ENCODE peak calls at places on chromosomes 4 and X, in ten cellular contexts. L, H, D, S, E, R, B, W, U and Y are unnamed samples.
A peak's percentile ranks its signal among the peaks of the same experiment; 100 is the strongest.

GRCh38 chr4:38020386-38020785 is 60.2 kb downstream of the PTTG2 start:
- DNase-seq in L (no peak), H (no peak), D (no peak), S (no peak), E (no peak), R (no peak), B (no peak), W (no peak), U (no peak), Y (no peak)

GRCh38 chr4:73850261-73850970 is 2.7 kb upstream of the PF4V1 start:
- DNase-seq in L (no peak), H (no peak), D (no peak), S (peak; percentile 17), E (no peak), R (peak; percentile 7), B (no peak), W (no peak), U (no peak), Y (no peak)

GRCh38 chr4:37188100-37188499 is 56.4 kb upstream of the NWD2 start:
- DNase-seq in L (no peak), H (no peak), D (no peak), S (no peak), E (no peak), R (no peak), B (peak; percentile 2), W (no peak), U (no peak), Y (no peak)

GRCh38 chr4:89294583-89295244 is 12.9 kb downstream of the GPRIN3 start:
- DNase-seq in L (no peak), H (no peak), D (no peak), S (no peak), E (no peak), R (peak; percentile 52), B (no peak), W (peak; percentile 65), U (no peak), Y (no peak)

GRCh38 chr4:87865288-87865687 is 32.5 kb downstream of the MEPE start:
- DNase-seq in L (peak; percentile 2), H (peak; percentile 33), D (no peak), S (no peak), E (peak; percentile 58), R (no peak), B (no peak), W (no peak), U (no peak), Y (peak; percentile 20)

GRCh38 chrX:2696698-2697215 is 5.7 kb downstream of the CD99 start:
- DNase-seq in L (no peak), H (peak; percentile 93), D (peak; percentile 88), S (peak; percentile 90), E (peak; percentile 86), R (no peak), B (no peak), W (peak; percentile 89), U (peak; percentile 9), Y (no peak)

GRCh38 chr4:20984011-20984836 is 284.0 kb downstream of the PACRGL start:
- DNase-seq in L (peak; percentile 51), H (no peak), D (no peak), S (no peak), E (no peak), R (peak; percentile 23), B (no peak), W (no peak), U (peak; percentile 62), Y (peak; percentile 74)

GRCh38 chr4:175671491-175671934 is 140.6 kb downstream of the GPM6A start:
- DNase-seq in L (no peak), H (no peak), D (no peak), S (no peak), E (no peak), R (no peak), B (no peak), W (no peak), U (peak; percentile 52), Y (no peak)

GRCh38 chr4:7828926-7829325 is 110.7 kb downstream of the AFAP1 start:
- DNase-seq in L (no peak), H (peak; percentile 79), D (no peak), S (peak; percentile 89), E (peak; percentile 60), R (no peak), B (no peak), W (no peak), U (no peak), Y (no peak)

GRCh38 chr4:67575232-67575888 is 16.8 kb downstream of the STAP1 start:
- DNase-seq in L (peak; percentile 19), H (no peak), D (no peak), S (no peak), E (no peak), R (no peak), B (no peak), W (no peak), U (peak; percentile 78), Y (no peak)

GRCh38 chr4:150855981-150856510 is 159.0 kb downstream of the LRBA start:
- DNase-seq in L (no peak), H (no peak), D (no peak), S (no peak), E (no peak), R (no peak), B (no peak), W (no peak), U (no peak), Y (no peak)

GRCh38 chr4:26302390-26302897 is 18.4 kb upstream of the RBPJ start:
- DNase-seq in L (no peak), H (no peak), D (no peak), S (no peak), E (no peak), R (no peak), B (no peak), W (no peak), U (no peak), Y (no peak)

GRCh38 chrX:19888419-19888879 is 1.0 kb upstream of the SH3KBP1 start:
- DNase-seq in L (no peak), H (peak; percentile 82), D (no peak), S (peak; percentile 77), E (peak; percentile 79), R (peak; percentile 39), B (peak; percentile 56), W (peak; percentile 68), U (peak; percentile 88), Y (peak; percentile 19)

GRCh38 chr4:39563448-39563847 is 36.2 kb upstream of the UGDH start:
- DNase-seq in L (no peak), H (no peak), D (no peak), S (no peak), E (no peak), R (no peak), B (no peak), W (no peak), U (no peak), Y (no peak)

GRCh38 chr4:109665783-109666455 is 37.3 kb downstream of the CASP6 start:
- DNase-seq in L (peak; percentile 26), H (no peak), D (no peak), S (no peak), E (no peak), R (peak; percentile 91), B (no peak), W (no peak), U (no peak), Y (peak; percentile 66)

GRCh38 chrX:107626916-107627315 is 1.4 kb upstream of the PRPS1 start:
- DNase-seq in L (no peak), H (no peak), D (no peak), S (no peak), E (no peak), R (no peak), B (no peak), W (no peak), U (no peak), Y (no peak)

GRCh38 chr4:86359944-86360478 is at the start of gene MAPK10:
- DNase-seq in L (peak; percentile 81), H (peak; percentile 94), D (no peak), S (peak; percentile 88), E (peak; percentile 28), R (peak; percentile 93), B (no peak), W (peak; percentile 65), U (peak; percentile 96), Y (peak; percentile 91)

GRCh38 chr4:35525192-35525978 is 718.9 kb downstream of the ARAP2 start:
- DNase-seq in L (no peak), H (no peak), D (no peak), S (no peak), E (no peak), R (no peak), B (no peak), W (no peak), U (no peak), Y (no peak)

GRCh38 chr4:4750187-4750586 is 109.3 kb upstream of the MSX1 start:
- DNase-seq in L (no peak), H (no peak), D (no peak), S (no peak), E (no peak), R (no peak), B (no peak), W (no peak), U (no peak), Y (no peak)

GRCh38 chr4:127965803-127966175 is 583 bp downstream of the ABHD18 start:
- DNase-seq in L (peak; percentile 21), H (peak; percentile 13), D (peak; percentile 6), S (peak; percentile 20), E (peak; percentile 16), R (peak; percentile 82), B (peak; percentile 42), W (peak; percentile 56), U (peak; percentile 85), Y (peak; percentile 73)

GRCh38 chrX:21975827-21976226 is 35.3 kb downstream of the SMS start:
- DNase-seq in L (no peak), H (peak; percentile 80), D (no peak), S (peak; percentile 89), E (peak; percentile 80), R (peak; percentile 12), B (no peak), W (no peak), U (peak; percentile 30), Y (no peak)

GRCh38 chr4:88846232-88846790 is 148.7 kb upstream of the NAP1L5 start:
- DNase-seq in L (no peak), H (peak; percentile 57), D (no peak), S (peak; percentile 28), E (peak; percentile 28), R (no peak), B (no peak), W (no peak), U (peak; percentile 14), Y (no peak)